ENCODE peak calls at places on chromosomes 12 and 14, in six cellular contexts. K is fibroblast of pulmonary artery, D is fibroblast of lung, R is ovary, V is kidney, P is dorsolateral prefrontal cortex. E is an unnamed sample.

GRCh38 chr12:82325540-82326336 is 32.4 kb downstream of the CCDC59 start:
- DNase-seq in P (no peak), V (no peak), D (no peak), R (no peak), K (no peak), E (no peak)

GRCh38 chr12:2160043-2160442 is 107.3 kb downstream of the CACNA1C start:
- DNase-seq in P (no peak), D (no peak), R (no peak), K (no peak), V (no peak), E (no peak)

GRCh38 chr12:64088431-64089349 is 133.4 kb downstream of the KICS2 start:
- DNase-seq in P (no peak), R (peak), K (peak), D (peak), V (no peak), E (peak)

GRCh38 chr14:72745991-72746980 is 147.6 kb downstream of the DPF3 start:
- DNase-seq in D (peak), R (peak), P (no peak), V (no peak), K (peak), E (peak)

GRCh38 chr14:96516351-96516750 is 14.2 kb downstream of the PAPOLA start:
- DNase-seq in R (no peak), D (no peak), P (no peak), K (no peak), V (no peak), E (no peak)

GRCh38 chr14:50769893-50770500 is 61.0 kb downstream of the NIN start:
- DNase-seq in V (no peak), R (no peak), P (no peak), K (no peak), D (no peak), E (no peak)

GRCh38 chr12:69966839-69967238 is 141.8 kb downstream of the MYRFL start:
- DNase-seq in V (no peak), K (peak), R (no peak), P (no peak), D (peak), E (peak)

GRCh38 chr12:84166812-84167211 is 745.8 kb downstream of the SLC6A15 start:
- DNase-seq in K (no peak), R (no peak), P (no peak), D (no peak), V (no peak), E (no peak)

GRCh38 chr14:104519721-104520120 is 59.8 kb upstream of the C14orf180 start:
- DNase-seq in R (no peak), P (no peak), D (no peak), K (no peak), V (no peak), E (no peak)

DNA sequence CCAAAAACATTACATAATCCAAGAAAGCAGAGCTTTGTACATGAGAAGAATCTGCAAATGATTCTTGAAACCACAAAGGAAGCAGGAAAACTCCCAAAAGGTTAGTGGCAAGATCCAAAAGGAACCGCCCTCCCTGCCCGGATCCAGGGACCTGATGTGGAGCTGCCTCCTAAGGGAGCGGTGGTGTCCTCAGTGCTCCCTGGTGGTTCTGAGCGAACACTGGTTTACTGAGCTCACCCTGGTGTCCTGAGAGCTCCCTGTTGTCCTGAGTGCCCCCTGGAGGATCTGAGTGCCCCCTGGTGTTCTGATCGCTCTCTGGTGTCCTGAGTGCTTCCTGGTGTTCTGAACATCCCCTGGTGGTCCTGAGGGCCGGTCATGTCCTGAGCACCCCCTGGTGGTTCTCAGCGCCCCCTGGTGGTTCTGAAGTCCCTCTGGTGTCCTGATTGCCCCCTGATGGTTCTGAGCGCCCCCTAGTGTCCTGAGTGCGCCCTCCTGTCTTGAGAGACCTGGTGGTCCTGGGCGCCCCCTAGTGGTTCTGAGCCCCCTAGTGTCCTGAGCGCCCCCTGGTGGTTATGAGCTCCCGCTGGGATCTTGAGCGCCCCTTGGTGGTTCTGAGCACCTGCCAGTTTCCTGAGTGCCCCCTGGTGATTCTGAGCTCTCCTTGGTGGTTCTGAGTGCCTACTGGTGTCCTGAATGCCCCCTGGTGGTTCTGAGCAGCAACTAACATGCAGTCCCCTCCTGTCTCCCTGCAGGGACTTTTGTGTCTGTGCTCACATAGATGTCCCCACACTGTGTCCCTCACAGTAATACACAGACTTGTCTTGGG is 891.1 kb downstream of the TMEM121 start:
- DNase-seq in D (no peak), R (no peak), V (peak), K (peak), P (no peak), E (peak)
- TF ChIP-seq CTCF in D (peak), R (no peak), V (peak), K (peak), P (peak), E (peak)

GRCh38 chr12:53530920-53531319 is 23.6 kb upstream of the NPFF start:
- DNase-seq in V (no peak), P (no peak), K (no peak), D (peak), R (no peak), E (peak)

GRCh38 chr12:53530056-53530455 is 22.8 kb upstream of the NPFF start:
- DNase-seq in R (no peak), K (no peak), V (no peak), P (no peak), D (no peak), E (no peak)

GRCh38 chr12:53532026-53532425 is 24.7 kb upstream of the NPFF start:
- DNase-seq in D (no peak), K (no peak), P (no peak), V (no peak), R (no peak), E (no peak)

GRCh38 chr12:53533476-53533875 is 26.2 kb upstream of the NPFF start:
- DNase-seq in D (no peak), V (no peak), K (no peak), P (no peak), R (no peak), E (no peak)

DNA sequence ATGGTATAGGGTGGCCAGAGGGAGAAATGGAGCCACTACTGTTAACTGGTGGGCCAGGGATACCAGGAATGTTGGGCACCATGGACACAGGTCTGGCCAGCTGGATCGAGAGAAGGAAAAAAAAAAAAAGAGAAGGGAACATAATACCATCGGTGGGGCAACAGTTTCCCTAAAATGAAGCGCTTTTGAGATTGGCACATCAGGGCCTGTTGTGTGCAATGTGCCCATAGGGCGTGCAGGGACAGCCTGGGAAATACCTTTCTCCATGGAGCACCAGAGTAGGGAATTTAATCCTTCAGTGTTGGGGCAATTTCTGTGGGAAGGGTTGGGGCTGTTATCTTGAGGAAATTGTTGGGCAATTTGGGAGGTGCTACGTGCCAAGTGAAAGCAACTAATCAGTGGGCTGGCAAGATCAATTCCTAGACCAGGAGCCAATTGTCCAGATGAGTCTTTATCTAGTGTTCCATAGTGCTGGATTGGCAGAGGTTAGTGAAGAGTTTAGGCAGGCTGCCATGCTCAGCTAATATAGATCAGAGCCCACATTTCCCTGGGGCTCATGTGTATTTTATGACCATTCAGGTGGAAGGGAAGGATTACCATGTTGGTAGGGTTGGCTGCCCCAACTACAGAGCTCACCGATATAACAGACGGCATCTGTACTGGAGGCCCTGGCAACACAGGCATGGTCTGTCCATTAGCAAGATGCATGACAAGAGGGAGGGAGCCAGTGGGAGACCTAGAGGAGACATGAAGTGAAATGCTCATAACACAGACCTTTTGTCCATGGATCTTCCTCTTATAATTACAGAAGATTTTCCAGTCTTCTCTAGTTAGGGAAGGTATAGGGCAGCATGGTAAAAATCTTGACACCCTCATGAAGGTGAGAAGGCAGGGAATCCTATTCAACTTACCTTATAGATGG is 25.5 kb upstream of the NPFF start:
- DNase-seq in R (no peak), K (no peak), V (no peak), D (no peak), P (no peak), E (no peak)
- H3K4me3 ChIP-seq in R (no peak), K (no peak), V (no peak), D (no peak), P (no peak), E (no peak)

GRCh38 chr12:53379389-53380103 is 430 bp upstream of the SP1 start:
- DNase-seq in K (peak), R (peak), P (peak), V (peak), D (peak), E (peak)
- TF ChIP-seq CTCF in K (no peak), R (no peak), P (no peak), V (no peak), D (no peak), E (no peak)

DNA sequence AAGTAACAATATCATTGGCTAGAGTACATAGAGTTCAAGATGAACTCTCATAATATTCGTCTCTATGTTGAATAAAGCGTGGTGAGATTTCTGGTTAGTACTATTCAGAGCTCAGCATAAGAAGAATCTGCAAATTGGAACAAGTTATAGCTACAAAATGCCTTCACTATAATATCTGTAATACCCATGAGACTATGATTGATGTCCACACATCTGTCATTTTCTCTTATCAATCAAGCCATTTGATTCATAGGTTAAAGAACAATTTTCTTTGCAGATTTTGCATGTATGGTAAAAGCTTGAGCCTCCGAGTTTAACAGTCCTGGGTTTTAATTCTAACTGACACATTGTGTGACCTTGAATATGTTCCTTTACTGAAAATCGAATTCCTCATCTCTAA is 1.4 kb downstream of the SOCS4 start:
- DNase-seq in V (no peak), K (no peak), P (no peak), D (no peak), R (no peak), E (no peak)
- H3K4me3 ChIP-seq in V (peak), K (peak), P (peak), D (peak), R (peak), E (peak)

GRCh38 chr12:49547090-49547690 is 8.4 kb downstream of the KCNH3 start:
- DNase-seq in V (no peak), P (no peak), R (no peak), D (no peak), K (no peak), E (no peak)

GRCh38 chr12:49550853-49551252 is 12.0 kb downstream of the KCNH3 start:
- DNase-seq in D (no peak), P (no peak), V (no peak), R (no peak), K (no peak), E (no peak)

GRCh38 chr12:49548481-49548821 is 9.6 kb downstream of the KCNH3 start:
- DNase-seq in D (no peak), P (no peak), R (no peak), K (no peak), V (no peak), E (no peak)

GRCh38 chr12:49549735-49550710 is 11.2 kb downstream of the KCNH3 start:
- DNase-seq in K (no peak), V (no peak), D (no peak), P (no peak), R (no peak), E (no peak)

DNA sequence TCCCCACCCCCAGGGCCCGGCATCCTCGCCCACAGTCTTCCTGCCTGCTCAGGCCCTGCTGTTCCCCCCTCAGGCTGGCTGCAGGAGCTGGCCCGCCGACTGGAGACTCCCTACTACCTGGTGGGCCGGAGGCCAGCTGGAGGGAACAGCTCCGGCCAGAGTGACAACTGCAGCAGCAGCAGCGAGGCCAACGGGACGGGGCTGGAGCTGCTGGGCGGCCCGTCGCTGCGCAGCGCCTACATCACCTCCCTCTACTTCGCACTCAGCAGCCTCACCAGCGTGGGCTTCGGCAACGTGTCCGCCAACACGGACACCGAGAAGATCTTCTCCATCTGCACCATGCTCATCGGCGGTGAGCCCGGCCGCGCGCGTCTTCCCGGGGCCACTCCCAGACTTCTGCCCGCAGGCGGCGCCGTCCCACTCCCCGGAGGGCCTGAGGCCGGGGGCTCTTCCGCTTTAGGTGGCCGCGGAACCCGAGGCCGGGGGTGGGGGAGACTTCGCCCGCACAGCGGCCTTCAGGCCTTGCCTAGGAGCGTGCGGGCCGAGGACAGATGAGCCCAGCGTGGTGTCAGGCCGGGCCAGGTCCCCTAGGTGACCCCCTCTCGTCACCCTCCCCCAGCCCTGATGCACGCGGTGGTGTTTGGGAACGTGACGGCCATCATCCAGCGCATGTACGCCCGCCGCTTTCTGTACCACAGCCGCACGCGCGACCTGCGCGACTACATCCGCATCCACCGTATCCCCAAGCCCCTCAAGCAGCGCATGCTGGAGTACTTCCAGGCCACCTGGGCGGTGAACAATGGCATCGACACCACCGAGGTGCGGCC is 10.2 kb downstream of the KCNH3 start:
- DNase-seq in K (no peak), R (no peak), D (peak), P (peak), V (no peak), E (peak)
- TF ChIP-seq CTCF in K (peak), R (no peak), D (peak), P (peak), V (no peak), E (peak)

DNA sequence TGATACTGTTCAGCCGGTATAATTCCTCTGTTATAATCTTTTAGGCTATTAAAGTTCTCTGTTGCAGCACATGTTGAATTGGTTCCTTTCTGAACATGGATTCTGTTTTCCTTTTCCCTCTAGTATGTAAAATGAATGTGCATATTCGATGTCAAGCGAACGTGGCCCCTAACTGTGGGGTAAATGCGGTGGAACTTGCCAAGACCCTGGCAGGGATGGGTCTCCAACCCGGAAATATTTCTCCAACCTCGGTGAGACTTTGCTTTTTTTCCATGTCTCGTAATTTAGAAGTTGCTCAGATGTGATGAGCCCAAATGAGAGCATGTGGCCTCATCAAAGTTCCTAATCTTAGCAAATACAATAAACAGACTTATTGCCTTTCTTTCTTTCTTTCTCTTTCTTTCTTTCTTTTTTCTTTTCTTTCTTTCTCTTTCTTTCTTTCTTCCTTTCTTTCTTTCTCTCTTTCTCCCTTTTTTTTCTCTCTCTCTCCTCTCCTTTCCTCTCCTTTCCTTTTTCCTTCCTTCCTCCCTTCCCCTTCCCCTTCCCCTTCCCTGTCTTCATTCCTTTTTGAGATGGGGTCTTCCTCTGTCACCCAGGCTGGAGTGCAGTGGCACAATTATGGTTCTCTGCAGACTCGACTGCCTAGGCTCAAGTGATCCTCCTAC is 131.9 kb downstream of the PRKCH start:
- DNase-seq in R (no peak), K (no peak), D (no peak), P (no peak), V (no peak), E (no peak)
- H3K4me3 ChIP-seq in R (no peak), K (no peak), D (no peak), P (no peak), V (no peak), E (no peak)